ENCODE peak calls at places on chromosomes 3 and 15, in seven cellular contexts. A is adrenal gland, T is DMS153, H is endothelial cell, G is GM18507, K is Calu3, V is sigmoid colon. B is an unnamed sample.

GRCh38 chr3:170740726-170741591 is 129.0 kb downstream of the RPL22L1 start:
- DNase-seq in A (no peak), T (peak), H (no peak), G (no peak), K (no peak), V (peak), B (peak)

GRCh38 chr15:94119215-94119815 is 112.0 kb upstream of the MCTP2 start:
- DNase-seq in A (no peak), T (no peak), H (no peak), G (no peak), K (no peak), V (peak), B (no peak)

GRCh38 chr3:12964713-12965612 is 108.3 kb downstream of the IQSEC1 start:
- DNase-seq in A (no peak), T (peak), H (no peak), G (no peak), K (no peak), V (no peak), B (no peak)

GRCh38 chr3:190414297-190414696 is 26.3 kb downstream of the CLDN16 start:
- DNase-seq in A (no peak), T (no peak), H (no peak), G (no peak), K (no peak), V (no peak), B (no peak)

GRCh38 chr3:183287301-183287971 is 34.4 kb downstream of the B3GNT5 start:
- DNase-seq in A (peak), T (no peak), H (no peak), G (no peak), K (no peak), V (peak), B (no peak)

GRCh38 chr15:29322407-29322806 is 52.8 kb upstream of the NSMCE3 start:
- DNase-seq in A (no peak), T (peak), H (no peak), G (no peak), K (no peak), V (no peak), B (no peak)

GRCh38 chr15:91968610-91969009 is 115.1 kb downstream of the SLCO3A1 start:
- DNase-seq in A (no peak), T (no peak), H (no peak), G (no peak), K (no peak), V (no peak), B (no peak)

GRCh38 chr3:42961633-42962032 is 17.5 kb upstream of the GASK1A start:
- DNase-seq in A (peak), T (no peak), H (peak), G (no peak), K (peak), V (no peak), B (peak)

GRCh38 chr15:72116680-72117447 is 1.1 kb downstream of the MYO9A start:
- DNase-seq in A (peak), T (no peak), H (peak), G (no peak), K (peak), V (peak), B (peak)

GRCh38 chr3:154936196-154936595 is 143.9 kb upstream of the MME start:
- DNase-seq in A (no peak), T (no peak), H (no peak), G (no peak), K (no peak), V (no peak), B (no peak)

GRCh38 chr15:64138542-64138941 is 13.0 kb upstream of the SNX22 start:
- DNase-seq in A (no peak), T (no peak), H (no peak), G (no peak), K (no peak), V (peak), B (no peak)

GRCh38 chr3:171784937-171785336 is 25.3 kb downstream of the PLD1 start:
- DNase-seq in A (no peak), T (no peak), H (no peak), G (no peak), K (no peak), V (no peak), B (no peak)

GRCh38 chr3:43892061-43892460 is 201.3 kb downstream of the ABHD5 start:
- DNase-seq in A (no peak), T (no peak), H (no peak), G (no peak), K (no peak), V (no peak), B (no peak)

GRCh38 chr15:52289629-52290081 is 5.9 kb downstream of the MYO5C start:
- DNase-seq in A (no peak), T (no peak), H (no peak), G (no peak), K (no peak), V (no peak), B (peak)

GRCh38 chr3:49248828-49249227 is 28.2 kb downstream of the C3orf62 start:
- DNase-seq in A (no peak), T (no peak), H (no peak), G (no peak), K (no peak), V (peak), B (no peak)

GRCh38 chr15:77527164-77527778 is 105.4 kb downstream of the LINGO1 start:
- DNase-seq in A (no peak), T (no peak), H (no peak), G (no peak), K (peak), V (peak), B (peak)

GRCh38 chr15:67186226-67186649 is 68.2 kb downstream of the AAGAB start:
- DNase-seq in A (peak), T (no peak), H (no peak), G (no peak), K (no peak), V (peak), B (no peak)

GRCh38 chr3:123301331-123302184 is 99.8 kb downstream of the SEC22A start:
- DNase-seq in A (no peak), T (no peak), H (no peak), G (no peak), K (no peak), V (no peak), B (no peak)